ENCODE peak calls at places on chromosomes 6 and 20, in ten cellular contexts. J is psoas muscle; C is transverse colon; M is occipital lobe; S is stimulated activated CD4-positive, alpha-beta T cell treated with anti-CD3 and anti-CD28 coated beads, Interleukin-15, amount 100 ng/mL, for 1 hour; R is PC-9; Y is mesothelial cell of epicardium; E is activated effector memory CD4-positive, alpha-beta T cell treated with anti-CD3 and anti-CD28 coated beads, Interleukin-2, amount 50 U/mL, for 16 hours; D is osteoblast; O is NCI-H460. Z is an unnamed sample.

GRCh38 chr20:47885909-47886453 is 100.7 kb upstream of the SULF2 start:
- DNase-seq in J (no peak), C (no peak), M (no peak), S (no peak), R (no peak), Y (no peak), E (peak; percentile 13), D (peak; percentile 36), O (no peak), Z (no peak)

GRCh38 chr6:36622901-36623546 is 28.9 kb downstream of the SRSF3 start:
- DNase-seq in J (no peak), C (no peak), M (no peak), S (no peak), R (no peak), Y (no peak), E (peak; percentile 43), D (no peak), O (no peak), Z (no peak)

GRCh38 chr6:168967556-168967955 is 286.1 kb downstream of the THBS2 start:
- DNase-seq in J (no peak), C (no peak), M (no peak), S (no peak), R (no peak), Y (no peak), E (no peak), D (no peak), O (no peak), Z (no peak)

GRCh38 chr6:49911252-49911651 is 44.9 kb upstream of the CRISP1 start:
- DNase-seq in J (no peak), C (no peak), M (no peak), S (no peak), R (no peak), Y (no peak), E (no peak), D (no peak), O (no peak), Z (no peak)

GRCh38 chr20:2303693-2304092 is 7.9 kb downstream of the TGM3 start:
- DNase-seq in J (no peak), C (no peak), M (no peak), S (no peak), R (no peak), Y (no peak), E (peak; percentile 6), D (no peak), O (no peak), Z (no peak)

GRCh38 chr20:9241232-9241692 is 172.4 kb downstream of the PLCB4 start:
- DNase-seq in J (no peak), C (peak; percentile 41), M (no peak), S (no peak), R (peak; percentile 93), Y (no peak), E (no peak), D (peak; percentile 51), O (no peak), Z (no peak)

GRCh38 chr20:38195041-38195504 is 30.0 kb upstream of the TGM2 start:
- DNase-seq in J (no peak), C (no peak), M (no peak), S (no peak), R (peak; percentile 72), Y (no peak), E (peak; percentile 9), D (peak; percentile 9), O (no peak), Z (no peak)

GRCh38 chr20:19961298-19961697 is 55.9 kb upstream of the NAA20 start:
- DNase-seq in J (no peak), C (no peak), M (no peak), S (no peak), R (no peak), Y (no peak), E (no peak), D (no peak), O (no peak), Z (no peak)

GRCh38 chr6:21208796-21209186 is 384.8 kb upstream of the SOX4 start:
- DNase-seq in J (no peak), C (no peak), M (no peak), S (no peak), R (no peak), Y (no peak), E (no peak), D (no peak), O (no peak), Z (no peak)

GRCh38 chr20:34389206-34389953 is 26.3 kb downstream of the ITCH start:
- DNase-seq in J (no peak), C (no peak), M (no peak), S (no peak), R (peak; percentile 52), Y (no peak), E (no peak), D (peak; percentile 73), O (no peak), Z (no peak)

GRCh38 chr20:49768204-49769124 is 44.2 kb upstream of the SLC9A8 start:
- DNase-seq in J (peak; percentile 72), C (peak; percentile 56), M (no peak), S (no peak), R (peak; percentile 100), Y (no peak), E (peak; percentile 64), D (no peak), O (peak; percentile 6), Z (peak; percentile 84)

GRCh38 chr6:113654396-113654795 is 202.7 kb upstream of the MARCKS start:
- DNase-seq in J (peak; percentile 70), C (peak; percentile 39), M (peak; percentile 13), S (no peak), R (peak; percentile 95), Y (no peak), E (no peak), D (peak; percentile 76), O (no peak), Z (peak; percentile 81)

GRCh38 chr6:137589067-137589848 is 95.1 kb upstream of the OLIG3 start:
- DNase-seq in J (no peak), C (no peak), M (no peak), S (no peak), R (peak; percentile 92), Y (no peak), E (peak; percentile 83), D (peak; percentile 53), O (peak; percentile 29), Z (no peak)

Z was measured in lung.